ENCODE peak calls at places on chromosome 21, in eight cellular contexts. One of them, this sample, is unnamed.
A peak's percentile ranks its signal among the peaks of the same experiment; 100 is the strongest.

GRCh38 chr21:39353295-39353694 is 4.4 kb upstream of the HMGN1 start:
- DNase-seq in stomach: no peak
- DNase-seq in body of pancreas: no peak
- DNase-seq in sigmoid colon: no peak
- DNase-seq in IMR-90: peak; percentile 73
- DNase-seq in upper lobe of left lung: no peak
- DNase-seq in HCT116: no peak
- DNase-seq in testis: no peak
- DNase-seq in this sample: no peak

GRCh38 chr21:43858806-43859648 is 6.0 kb upstream of the AGPAT3 start:
- DNase-seq in stomach: no peak
- DNase-seq in body of pancreas: no peak
- DNase-seq in sigmoid colon: peak; percentile 53
- DNase-seq in IMR-90: no peak
- DNase-seq in upper lobe of left lung: no peak
- DNase-seq in HCT116: no peak
- DNase-seq in testis: no peak
- DNase-seq in this sample: no peak

GRCh38 chr21:34553199-34553952 is 41.4 kb upstream of the KCNE1 start:
- DNase-seq in stomach: no peak
- DNase-seq in body of pancreas: no peak
- DNase-seq in sigmoid colon: no peak
- DNase-seq in IMR-90: peak; percentile 82
- DNase-seq in upper lobe of left lung: no peak
- DNase-seq in HCT116: peak; percentile 10
- DNase-seq in testis: no peak
- DNase-seq in this sample: no peak

GRCh38 chr21:39837861-39838359 is 29.3 kb upstream of the PCP4 start:
- DNase-seq in stomach: no peak
- DNase-seq in body of pancreas: no peak
- DNase-seq in sigmoid colon: no peak
- DNase-seq in IMR-90: no peak
- DNase-seq in upper lobe of left lung: no peak
- DNase-seq in HCT116: no peak
- DNase-seq in testis: no peak
- DNase-seq in this sample: no peak

GRCh38 chr21:44801468-44802395 is at the start of gene UBE2G2:
- DNase-seq in stomach: peak; percentile 85
- DNase-seq in body of pancreas: peak; percentile 77
- DNase-seq in sigmoid colon: peak; percentile 87
- DNase-seq in IMR-90: peak; percentile 65
- DNase-seq in upper lobe of left lung: peak; percentile 99
- DNase-seq in HCT116: peak; percentile 27
- DNase-seq in testis: peak; percentile 83
- DNase-seq in this sample: peak; percentile 89

GRCh38 chr21:30988706-30989105 is 49.6 kb downstream of the KRTAP19-8 start:
- DNase-seq in stomach: no peak
- DNase-seq in body of pancreas: no peak
- DNase-seq in sigmoid colon: no peak
- DNase-seq in IMR-90: no peak
- DNase-seq in upper lobe of left lung: no peak
- DNase-seq in HCT116: no peak
- DNase-seq in testis: no peak
- DNase-seq in this sample: no peak

GRCh38 chr21:28899744-28900143 is 92.9 kb downstream of the LTN1 start:
- DNase-seq in stomach: no peak
- DNase-seq in body of pancreas: no peak
- DNase-seq in sigmoid colon: no peak
- DNase-seq in IMR-90: peak; percentile 78
- DNase-seq in upper lobe of left lung: no peak
- DNase-seq in HCT116: no peak
- DNase-seq in testis: no peak
- DNase-seq in this sample: no peak

GRCh38 chr21:32371913-32372314 is 20.9 kb downstream of the URB1 start:
- DNase-seq in stomach: peak; percentile 36
- DNase-seq in body of pancreas: no peak
- DNase-seq in sigmoid colon: peak; percentile 81
- DNase-seq in IMR-90: peak; percentile 83
- DNase-seq in upper lobe of left lung: no peak
- DNase-seq in HCT116: no peak
- DNase-seq in testis: peak; percentile 40
- DNase-seq in this sample: peak; percentile 69

GRCh38 chr21:43703068-43703880 is 15.7 kb upstream of the PDXK start:
- DNase-seq in stomach: peak; percentile 80
- DNase-seq in body of pancreas: peak; percentile 70
- DNase-seq in sigmoid colon: no peak
- DNase-seq in IMR-90: peak; percentile 68
- DNase-seq in upper lobe of left lung: no peak
- DNase-seq in HCT116: no peak
- DNase-seq in testis: peak; percentile 79
- DNase-seq in this sample: no peak

GRCh38 chr21:39882186-39882882 is 15.1 kb downstream of the PCP4 start:
- DNase-seq in stomach: no peak
- DNase-seq in body of pancreas: no peak
- DNase-seq in sigmoid colon: no peak
- DNase-seq in IMR-90: no peak
- DNase-seq in upper lobe of left lung: no peak
- DNase-seq in HCT116: no peak
- DNase-seq in testis: no peak
- DNase-seq in this sample: no peak

GRCh38 chr21:34889287-34889536 is 159.9 kb downstream of the RUNX1 start:
- DNase-seq in stomach: peak; percentile 57
- DNase-seq in body of pancreas: no peak
- DNase-seq in sigmoid colon: peak; percentile 75
- DNase-seq in IMR-90: peak; percentile 74
- DNase-seq in upper lobe of left lung: peak; percentile 94
- DNase-seq in HCT116: no peak
- DNase-seq in testis: peak; percentile 61
- DNase-seq in this sample: peak; percentile 39

GRCh38 chr21:46605759-46606426 is 1.0 kb upstream of the S100B start:
- DNase-seq in stomach: peak; percentile 45
- DNase-seq in body of pancreas: peak; percentile 22
- DNase-seq in sigmoid colon: no peak
- DNase-seq in IMR-90: no peak
- DNase-seq in upper lobe of left lung: no peak
- DNase-seq in HCT116: no peak
- DNase-seq in testis: no peak
- DNase-seq in this sample: no peak

GRCh38 chr21:44700101-44701022 is 3.4 kb downstream of the KRTAP10-12 start:
- DNase-seq in stomach: no peak
- DNase-seq in body of pancreas: no peak
- DNase-seq in sigmoid colon: no peak
- DNase-seq in IMR-90: no peak
- DNase-seq in upper lobe of left lung: no peak
- DNase-seq in HCT116: no peak
- DNase-seq in testis: peak; percentile 4
- DNase-seq in this sample: no peak

GRCh38 chr21:33750017-33750416 is 107.7 kb downstream of the ITSN1 start:
- DNase-seq in stomach: no peak
- DNase-seq in body of pancreas: no peak
- DNase-seq in sigmoid colon: no peak
- DNase-seq in IMR-90: no peak
- DNase-seq in upper lobe of left lung: no peak
- DNase-seq in HCT116: no peak
- DNase-seq in testis: no peak
- DNase-seq in this sample: no peak

GRCh38 chr21:33308586-33309490 is 15.9 kb upstream of the IFNAR1 start:
- DNase-seq in stomach: no peak
- DNase-seq in body of pancreas: no peak
- DNase-seq in sigmoid colon: no peak
- DNase-seq in IMR-90: peak; percentile 55
- DNase-seq in upper lobe of left lung: no peak
- DNase-seq in HCT116: no peak
- DNase-seq in testis: no peak
- DNase-seq in this sample: no peak

GRCh38 chr21:21715286-21715969 is 717.2 kb downstream of the NCAM2 start:
- DNase-seq in stomach: no peak
- DNase-seq in body of pancreas: no peak
- DNase-seq in sigmoid colon: no peak
- DNase-seq in IMR-90: peak; percentile 93
- DNase-seq in upper lobe of left lung: no peak
- DNase-seq in HCT116: no peak
- DNase-seq in testis: no peak
- DNase-seq in this sample: no peak

GRCh38 chr21:21714396-21714795 is 716.2 kb downstream of the NCAM2 start:
- DNase-seq in stomach: no peak
- DNase-seq in body of pancreas: no peak
- DNase-seq in sigmoid colon: no peak
- DNase-seq in IMR-90: peak; percentile 82
- DNase-seq in upper lobe of left lung: no peak
- DNase-seq in HCT116: no peak
- DNase-seq in testis: no peak
- DNase-seq in this sample: no peak

GRCh38 chr21:21712761-21713558 is 714.8 kb downstream of the NCAM2 start:
- DNase-seq in stomach: no peak
- DNase-seq in body of pancreas: no peak
- DNase-seq in sigmoid colon: no peak
- DNase-seq in IMR-90: peak; percentile 62
- DNase-seq in upper lobe of left lung: no peak
- DNase-seq in HCT116: no peak
- DNase-seq in testis: no peak
- DNase-seq in this sample: no peak
- TF ChIP-seq POLR2A in stomach: no peak
- TF ChIP-seq POLR2A in body of pancreas: no peak
- TF ChIP-seq POLR2A in sigmoid colon: no peak
- TF ChIP-seq POLR2A in IMR-90: no peak
- TF ChIP-seq POLR2A in upper lobe of left lung: no peak
- TF ChIP-seq POLR2A in HCT116: no peak
- TF ChIP-seq POLR2A in testis: no peak
- TF ChIP-seq POLR2A in this sample: no peak

GRCh38 chr21:42222821-42223390 is 4.0 kb downstream of the ABCG1 start:
- DNase-seq in stomach: no peak
- DNase-seq in body of pancreas: peak; percentile 4
- DNase-seq in sigmoid colon: peak; percentile 44
- DNase-seq in IMR-90: no peak
- DNase-seq in upper lobe of left lung: no peak
- DNase-seq in HCT116: no peak
- DNase-seq in testis: no peak
- DNase-seq in this sample: no peak

GRCh38 chr21:42220138-42220701 is 1.3 kb downstream of the ABCG1 start:
- DNase-seq in stomach: peak; percentile 69
- DNase-seq in body of pancreas: peak; percentile 69
- DNase-seq in sigmoid colon: peak; percentile 89
- DNase-seq in IMR-90: peak; percentile 82
- DNase-seq in upper lobe of left lung: peak; percentile 79
- DNase-seq in HCT116: no peak
- DNase-seq in testis: peak; percentile 72
- DNase-seq in this sample: peak; percentile 29

GRCh38 chr21:42221581-42222345 is 2.8 kb downstream of the ABCG1 start:
- DNase-seq in stomach: peak; percentile 23
- DNase-seq in body of pancreas: peak; percentile 7
- DNase-seq in sigmoid colon: peak; percentile 86
- DNase-seq in IMR-90: peak; percentile 87
- DNase-seq in upper lobe of left lung: no peak
- DNase-seq in HCT116: no peak
- DNase-seq in testis: no peak
- DNase-seq in this sample: no peak

GRCh38 chr21:42223826-42224575 is 5.1 kb downstream of the ABCG1 start:
- DNase-seq in stomach: no peak
- DNase-seq in body of pancreas: peak; percentile 6
- DNase-seq in sigmoid colon: peak; percentile 58
- DNase-seq in IMR-90: no peak
- DNase-seq in upper lobe of left lung: no peak
- DNase-seq in HCT116: no peak
- DNase-seq in testis: no peak
- DNase-seq in this sample: no peak

GRCh38 chr21:42222386-42222785 is 3.4 kb downstream of the ABCG1 start:
- DNase-seq in stomach: peak; percentile 20
- DNase-seq in body of pancreas: peak; percentile 4
- DNase-seq in sigmoid colon: peak; percentile 50
- DNase-seq in IMR-90: no peak
- DNase-seq in upper lobe of left lung: no peak
- DNase-seq in HCT116: no peak
- DNase-seq in testis: no peak
- DNase-seq in this sample: no peak
- H3K27me3 ChIP-seq in stomach: no peaks in the 10 kb centered on the region
- H3K27me3 ChIP-seq in body of pancreas: no peaks in the 10 kb centered on the region
- H3K27me3 ChIP-seq in sigmoid colon: no peaks in the 10 kb centered on the region
- H3K27me3 ChIP-seq in IMR-90: peaks cover 7% of the 10 kb centered on the region
- H3K27me3 ChIP-seq in upper lobe of left lung: no peaks in the 10 kb centered on the region
- H3K27me3 ChIP-seq in HCT116: no peaks in the 10 kb centered on the region
- H3K27me3 ChIP-seq in testis: no peaks in the 10 kb centered on the region
- H3K27me3 ChIP-seq in this sample: no peaks in the 10 kb centered on the region

GRCh38 chr21:42121792-42122191 is 50.7 kb downstream of the UMODL1 start:
- DNase-seq in stomach: peak; percentile 32
- DNase-seq in body of pancreas: no peak
- DNase-seq in sigmoid colon: no peak
- DNase-seq in IMR-90: no peak
- DNase-seq in upper lobe of left lung: no peak
- DNase-seq in HCT116: no peak
- DNase-seq in testis: no peak
- DNase-seq in this sample: no peak
- H3K4me1 ChIP-seq in stomach: peaks cover 16% of the 10 kb centered on the region
- H3K4me1 ChIP-seq in body of pancreas: peaks cover 4% of the 10 kb centered on the region
- H3K4me1 ChIP-seq in sigmoid colon: peaks cover 3% of the 10 kb centered on the region
- H3K4me1 ChIP-seq in IMR-90: peaks cover 13% of the 10 kb centered on the region
- H3K4me1 ChIP-seq in upper lobe of left lung: peaks cover 6% of the 10 kb centered on the region
- H3K4me1 ChIP-seq in HCT116: peaks cover 7% of the 10 kb centered on the region
- H3K4me1 ChIP-seq in testis: no peaks in the 10 kb centered on the region
- H3K4me1 ChIP-seq in this sample: no peaks in the 10 kb centered on the region

GRCh38 chr21:36428789-36429671 is 43.8 kb downstream of the CHAF1B start:
- DNase-seq in stomach: no peak
- DNase-seq in body of pancreas: no peak
- DNase-seq in sigmoid colon: no peak
- DNase-seq in IMR-90: no peak
- DNase-seq in upper lobe of left lung: no peak
- DNase-seq in HCT116: no peak
- DNase-seq in testis: no peak
- DNase-seq in this sample: no peak
- TF ChIP-seq POLR2A in stomach: no peak
- TF ChIP-seq POLR2A in body of pancreas: no peak
- TF ChIP-seq POLR2A in sigmoid colon: no peak
- TF ChIP-seq POLR2A in IMR-90: peak; percentile 59
- TF ChIP-seq POLR2A in upper lobe of left lung: no peak
- TF ChIP-seq POLR2A in HCT116: no peak
- TF ChIP-seq POLR2A in testis: no peak
- TF ChIP-seq POLR2A in this sample: no peak

DNA sequence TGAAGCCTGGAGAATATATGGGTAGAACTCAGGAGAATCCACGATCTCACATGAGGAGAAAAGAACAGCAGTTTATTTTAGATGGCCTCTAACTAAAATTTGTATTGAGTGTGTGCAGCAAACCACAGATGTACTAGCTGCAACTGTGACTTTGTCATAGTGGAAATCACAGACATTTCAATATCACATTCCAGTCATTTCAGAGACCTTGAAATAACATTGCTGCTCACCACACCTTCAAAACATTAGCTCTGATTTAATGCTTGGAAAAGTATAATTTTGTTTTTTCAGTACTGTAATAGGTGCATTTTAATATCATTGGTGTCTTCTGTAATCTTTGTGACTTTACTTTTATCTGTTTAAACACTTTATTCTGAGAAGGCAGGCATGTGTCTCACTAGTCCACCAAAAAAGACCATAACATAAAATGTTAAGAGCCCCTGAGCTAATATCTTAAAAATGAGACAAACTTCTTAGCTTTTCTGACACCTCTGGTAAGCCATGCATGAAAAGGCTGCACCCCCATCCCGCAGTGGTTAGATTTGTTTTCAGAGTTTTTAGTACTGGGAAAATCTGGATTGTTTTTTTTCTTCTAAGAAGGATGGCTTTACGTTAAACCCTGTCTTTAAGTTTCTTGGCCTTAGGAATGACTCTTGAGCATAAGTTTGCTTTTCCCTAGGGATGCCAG is 30.1 kb downstream of the KCNJ15 start:
- DNase-seq in stomach: no peak
- DNase-seq in body of pancreas: no peak
- DNase-seq in sigmoid colon: no peak
- DNase-seq in IMR-90: no peak
- DNase-seq in upper lobe of left lung: no peak
- DNase-seq in HCT116: no peak
- DNase-seq in testis: no peak
- DNase-seq in this sample: no peak
- H3K27me3 ChIP-seq in stomach: no peaks in the 10 kb centered on the region
- H3K27me3 ChIP-seq in body of pancreas: no peaks in the 10 kb centered on the region
- H3K27me3 ChIP-seq in sigmoid colon: no peaks in the 10 kb centered on the region
- H3K27me3 ChIP-seq in IMR-90: no peaks in the 10 kb centered on the region
- H3K27me3 ChIP-seq in upper lobe of left lung: no peaks in the 10 kb centered on the region
- H3K27me3 ChIP-seq in HCT116: no peaks in the 10 kb centered on the region
- H3K27me3 ChIP-seq in testis: no peaks in the 10 kb centered on the region
- H3K27me3 ChIP-seq in this sample: no peaks in the 10 kb centered on the region